ENCODE peak calls at places on chromosomes 16 and 17, in four cellular contexts. N is WTC11, V is A549, W is HepG2. P is an unnamed sample.

GRCh38 chr17:27573971-27574525 is 56.9 kb upstream of the LGALS9 start:
- DNase-seq in N (no peak), V (peak), W (no peak), P (peak)

GRCh38 chr17:51000835-51001638 is 119.6 kb downstream of the SPAG9 start:
- DNase-seq in N (no peak), V (peak), W (peak), P (peak)

GRCh38 chr17:8013731-8014557 is 11.5 kb downstream of the GUCY2D start:
- DNase-seq in N (no peak), V (no peak), W (no peak), P (no peak)

GRCh38 chr17:15213381-15214087 is 51.6 kb downstream of the PMP22 start:
- DNase-seq in N (no peak), V (peak), W (no peak), P (no peak)

GRCh38 chr17:39283896-39284295 is 58.2 kb upstream of the STAC2 start:
- DNase-seq in N (no peak), V (no peak), W (no peak), P (no peak)

GRCh38 chr17:27862848-27863247 is 30.3 kb downstream of the LYRM9 start:
- DNase-seq in N (no peak), V (no peak), W (no peak), P (no peak)

GRCh38 chr16:58128721-58129096 is 472 bp downstream of the CFAP20 start:
- DNase-seq in N (peak), V (no peak), W (no peak), P (peak)

GRCh38 chr17:7916799-7917198 is 710 bp upstream of the RNF227 start:
- DNase-seq in N (no peak), V (no peak), W (peak), P (no peak)

GRCh38 chr17:49015924-49016774 is 19.0 kb downstream of the IGF2BP1 start:
- DNase-seq in N (no peak), V (peak), W (no peak), P (no peak)

DNA sequence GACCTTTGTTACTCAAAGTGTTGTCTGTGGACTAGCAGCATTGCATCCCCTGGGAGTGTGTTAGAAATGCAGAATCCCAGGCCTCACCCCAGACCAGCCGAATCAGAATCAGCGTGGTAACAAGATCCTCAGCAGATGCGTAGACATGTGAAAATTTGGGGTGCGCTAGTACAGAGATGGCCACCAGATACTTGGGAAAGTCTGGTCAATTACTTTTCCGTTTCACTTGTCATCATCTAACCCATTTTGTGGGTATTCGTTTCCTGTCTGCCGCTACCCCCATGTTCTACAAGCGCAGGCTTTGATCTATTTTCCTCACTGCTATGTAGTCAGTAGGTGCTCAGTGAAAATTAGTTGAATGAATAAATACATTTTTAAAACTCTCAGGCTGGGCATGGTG is 33.1 kb upstream of the HERPUD1 start:
- DNase-seq in N (no peak), V (no peak), W (no peak), P (no peak)
- TF ChIP-seq HMGXB4 in N (no peak), V (no peak), W (no peak), P (no peak)

GRCh38 chr17:37110816-37111215 is 162.1 kb downstream of the AATF start:
- DNase-seq in N (no peak), V (no peak), W (no peak), P (no peak)
- TF ChIP-seq CTCF in N (no peak), V (no peak), W (no peak), P (no peak)

DNA sequence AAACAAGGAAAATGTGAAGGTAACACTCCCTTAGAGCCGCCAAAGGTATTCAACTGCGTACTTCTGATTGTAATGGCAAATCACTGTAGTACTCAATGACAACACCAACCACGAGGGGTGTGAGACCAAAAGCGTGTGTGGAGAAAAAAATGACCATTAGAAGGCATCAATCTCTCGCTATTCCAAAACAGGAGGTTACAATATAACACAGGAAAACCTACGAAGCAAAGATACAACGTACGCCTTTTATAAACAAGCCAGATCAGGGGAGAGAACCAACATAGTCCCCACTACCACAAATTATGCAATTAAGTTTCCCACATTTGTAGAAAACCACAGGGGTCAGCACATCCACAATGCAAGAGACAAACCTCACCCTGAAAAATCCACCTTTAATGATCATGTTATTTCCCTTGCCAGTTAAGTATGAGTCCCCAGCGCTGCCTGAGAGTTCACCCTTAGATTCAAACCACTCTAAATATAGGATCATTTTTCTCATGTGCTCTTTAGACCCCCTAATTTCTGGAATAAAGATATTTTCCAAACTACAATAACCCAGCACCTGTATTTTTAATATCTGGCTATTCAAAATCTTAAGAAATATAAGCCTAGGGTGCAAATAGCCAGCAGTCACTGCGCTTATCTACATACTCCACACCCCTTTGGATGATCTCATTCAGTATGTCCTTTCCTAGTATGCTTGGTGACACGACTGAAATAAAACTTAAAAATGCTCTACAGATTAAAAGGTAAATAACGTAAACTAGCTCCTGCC is 12.4 kb downstream of the TEX14 start:
- DNase-seq in N (no peak), V (peak), W (peak), P (peak)
- TF ChIP-seq HMGXB4 in N (no peak), V (peak), W (no peak), P (peak)

GRCh38 chr16:77951788-77952187 is 70.6 kb upstream of the CLEC3A start:
- DNase-seq in N (no peak), V (peak), W (peak), P (peak)
- TF ChIP-seq CTCF in N (peak), V (peak), W (peak), P (peak)

P was measured in K562.